ENCODE peak calls at places on chromosome 17, in five cellular contexts. Z is fibroblast of mammary gland, F is astrocyte, Y is choroid plexus epithelial cell, J is NB4. O is an unnamed sample.

GRCh38 chr17:33709881-33710280 is 416.8 kb upstream of the ASIC2 start:
- DNase-seq in Z (no peak), F (no peak), Y (no peak), J (no peak), O (no peak)

GRCh38 chr17:28473542-28473941 is at the start of gene SLC13A2:
- DNase-seq in Z (no peak), F (no peak), Y (no peak), J (no peak), O (no peak)

GRCh38 chr17:82737981-82738877 is 2.8 kb downstream of the FN3K start:
- DNase-seq in Z (peak; percentile 74), F (no peak), Y (no peak), J (no peak), O (no peak)

GRCh38 chr17:66466933-66467367 is 164.5 kb downstream of the PRKCA start:
- DNase-seq in Z (peak; percentile 99), F (peak; percentile 100), Y (peak; percentile 99), J (peak; percentile 72), O (peak; percentile 98)

GRCh38 chr17:70134042-70134441 is 35.3 kb upstream of the KCNJ2 start:
- DNase-seq in Z (no peak), F (no peak), Y (no peak), J (no peak), O (no peak)

GRCh38 chr17:67725232-67726206 is 7.8 kb downstream of the NOL11 start:
- DNase-seq in Z (no peak), F (no peak), Y (no peak), J (no peak), O (no peak)

GRCh38 chr17:78934681-78935418 is 9.7 kb upstream of the TIMP2 start:
- DNase-seq in Z (no peak), F (no peak), Y (no peak), J (no peak), O (no peak)

GRCh38 chr17:57080708-57081107 is 4.3 kb upstream of the AKAP1 start:
- DNase-seq in Z (no peak), F (no peak), Y (peak; percentile 44), J (no peak), O (peak; percentile 28)

GRCh38 chr17:8791910-8792270 is 7.3 kb downstream of the MFSD6L start:
- DNase-seq in Z (peak; percentile 90), F (peak; percentile 82), Y (peak; percentile 49), J (peak; percentile 52), O (peak; percentile 55)

GRCh38 chr17:71959129-71959528 is 161.7 kb upstream of the SOX9 start:
- DNase-seq in Z (peak; percentile 20), F (no peak), Y (peak; percentile 42), J (peak; percentile 6), O (peak; percentile 48)

GRCh38 chr17:17815436-17816200 is 21.2 kb downstream of the SREBF1 start:
- DNase-seq in Z (no peak), F (no peak), Y (no peak), J (no peak), O (no peak)

GRCh38 chr17:55292094-55292493 is 27.3 kb downstream of the HLF start:
- DNase-seq in Z (no peak), F (no peak), Y (no peak), J (no peak), O (no peak)

GRCh38 chr17:3944485-3945388 is 19.5 kb downstream of the ATP2A3 start:
- DNase-seq in Z (peak; percentile 38), F (no peak), Y (peak; percentile 63), J (no peak), O (peak; percentile 57)

GRCh38 chr17:76492989-76493501 is 8.2 kb downstream of the RHBDF2 start:
- DNase-seq in Z (peak; percentile 63), F (peak; percentile 68), Y (peak; percentile 92), J (peak; percentile 94), O (peak; percentile 71)

DNA sequence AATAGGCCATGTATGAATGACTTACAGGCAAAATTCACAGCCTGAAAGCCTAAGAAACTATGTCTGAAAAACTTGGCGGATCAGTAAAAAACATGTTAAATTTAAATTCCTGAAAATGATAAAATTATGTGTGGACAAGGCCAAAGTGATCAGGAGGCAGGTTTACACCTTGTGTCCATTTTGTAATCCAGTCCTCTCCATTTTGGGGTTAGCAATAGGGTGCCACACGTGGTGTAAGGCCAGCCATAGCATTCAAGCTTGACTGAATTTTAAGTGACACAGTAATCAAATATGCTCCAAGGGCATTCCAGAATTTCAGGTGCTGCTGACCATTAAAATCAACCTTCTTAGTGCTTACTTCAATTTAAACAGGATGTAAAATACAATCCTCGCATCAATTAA is 2.7 kb downstream of the RNF43 start:
- DNase-seq in Z (no peak), F (no peak), Y (no peak), J (no peak), O (peak; percentile 50)
- H3K4me3 ChIP-seq in Z (no peak overlapping the region), F (no peak overlapping the region), Y (no peak overlapping the region), J (no peak overlapping the region), O (peak overlapping the region; percentile 75)

GRCh38 chr17:6713130-6713917 is at the start of gene SLC13A5:
- DNase-seq in Z (peak; percentile 18), F (no peak), Y (peak; percentile 15), J (peak; percentile 47), O (peak; percentile 35)
- TF ChIP-seq CTCF in Z (peak; percentile 5), F (no peak), Y (peak; percentile 33), J (no peak), O (peak; percentile 17)

DNA sequence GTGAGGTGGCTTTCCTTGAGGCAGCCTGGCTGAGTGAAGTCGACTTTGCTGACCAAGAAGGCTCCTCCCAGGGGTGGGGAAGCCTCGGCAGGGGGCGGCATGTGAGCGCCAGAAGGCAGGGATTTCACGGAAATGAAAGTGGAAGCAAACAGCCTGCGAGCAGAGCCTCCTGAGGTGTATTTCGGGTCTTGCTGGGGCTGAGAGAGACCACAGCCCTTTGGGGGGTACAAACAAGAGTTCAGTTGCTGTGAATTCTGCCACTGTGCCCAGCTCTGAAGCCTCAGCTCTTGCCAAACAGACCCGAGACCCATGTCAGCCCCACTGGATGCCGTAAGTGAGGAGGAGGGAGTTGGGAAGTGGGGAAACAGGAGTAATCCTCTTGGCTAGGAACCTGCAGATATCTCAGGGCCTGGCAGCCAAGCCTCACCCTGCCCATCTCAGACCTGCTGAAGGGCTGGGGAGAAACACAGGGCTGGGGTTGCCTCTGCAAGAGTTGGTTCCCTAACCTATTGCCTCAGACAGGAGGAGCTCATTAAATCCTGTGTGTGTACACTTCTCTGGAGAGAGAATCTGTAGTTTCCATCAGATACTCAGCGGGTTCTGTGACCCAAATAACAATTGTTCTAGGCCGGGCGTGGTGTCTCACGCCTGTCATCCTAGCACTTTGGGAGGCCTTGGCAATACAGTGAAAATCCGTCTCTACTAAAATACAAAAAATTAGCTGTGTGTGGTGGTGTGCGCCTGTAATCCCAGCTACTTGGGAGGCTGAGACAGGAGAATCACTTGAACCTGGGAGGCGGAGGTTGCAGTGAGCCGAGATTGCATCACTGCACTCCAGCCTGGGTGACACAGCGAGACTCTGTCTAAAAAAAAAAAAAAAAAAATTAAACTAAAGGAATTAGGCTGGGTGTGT is at the start of gene IFI35:
- DNase-seq in Z (peak; percentile 83), F (peak; percentile 74), Y (peak; percentile 94), J (peak; percentile 87), O (peak; percentile 74)
- H3K4me3 ChIP-seq in Z (peak within 1 kb of the TSS; percentile 92), F (peak within 1 kb of the TSS; percentile 78), Y (peak within 1 kb of the TSS; percentile 74), J (peak within 1 kb of the TSS; percentile 64), O (peak within 1 kb of the TSS; percentile 53)

DNA sequence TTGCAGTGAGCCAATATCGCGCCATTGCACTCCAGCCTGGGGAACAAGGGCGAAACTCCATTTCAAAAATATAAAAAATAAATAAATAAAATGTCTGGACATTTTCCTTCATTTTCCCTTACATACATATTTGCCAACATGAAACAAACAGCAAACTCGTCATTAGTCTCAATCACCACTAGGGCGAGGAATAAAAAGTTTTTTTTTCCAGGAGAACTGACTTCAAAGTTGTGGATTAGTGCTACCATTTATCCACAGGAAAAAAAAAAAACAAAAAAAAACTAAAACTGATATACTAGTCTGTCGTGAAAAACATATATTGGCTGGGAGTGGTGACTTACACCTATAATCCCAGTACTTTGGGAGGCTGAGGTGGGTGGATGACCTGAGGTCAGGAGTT is 77.0 kb upstream of the MTMR4 start:
- DNase-seq in Z (no peak), F (no peak), Y (peak; percentile 18), J (no peak), O (no peak)
- TF ChIP-seq CTCF in Z (peak; percentile 22), F (peak; percentile 5), Y (no peak), J (no peak), O (no peak)